ENCODE peak calls at places on chromosomes 2 and 18, in seven cellular contexts. G is suprapubic skin, R is heart left ventricle, M is tibial artery, T is activated T-helper 1 cell treated with Interleukin-2 at 50 U/mL for 16 hours, B is caudate nucleus, D is NCI-H460. Y is an unnamed sample.

GRCh38 chr2:109244750-109245382 is 115.9 kb downstream of the SH3RF3 start:
- DNase-seq in G (peak), R (no peak), M (no peak), T (no peak), B (no peak), D (no peak), Y (no peak)

GRCh38 chr2:191783416-191783815 is 63.5 kb downstream of the CAVIN2 start:
- DNase-seq in G (no peak), R (no peak), M (no peak), T (no peak), B (no peak), D (no peak), Y (no peak)

GRCh38 chr18:80196528-80197320 is 50.6 kb downstream of the PARD6G start:
- DNase-seq in G (no peak), R (no peak), M (no peak), T (no peak), B (no peak), D (no peak), Y (no peak)

GRCh38 chr2:100588071-100588786 is 25.4 kb downstream of the PDCL3 start:
- DNase-seq in G (peak), R (no peak), M (no peak), T (no peak), B (no peak), D (peak), Y (peak)

GRCh38 chr2:30935795-30936194 is 128.5 kb upstream of the CAPN13 start:
- DNase-seq in G (no peak), R (no peak), M (no peak), T (no peak), B (no peak), D (no peak), Y (no peak)

GRCh38 chr2:121177905-121178304 is 107.1 kb downstream of the TFCP2L1 start:
- DNase-seq in G (peak), R (no peak), M (no peak), T (no peak), B (no peak), D (no peak), Y (no peak)

GRCh38 chr2:222907790-222908431 is 47.1 kb downstream of the ACSL3 start:
- DNase-seq in G (no peak), R (no peak), M (no peak), T (no peak), B (no peak), D (no peak), Y (no peak)

GRCh38 chr2:43178602-43179542 is 47.5 kb downstream of the ZFP36L2 start:
- DNase-seq in G (peak), R (peak), M (peak), T (peak), B (no peak), D (peak), Y (peak)

GRCh38 chr2:147792966-147793617 is 51.7 kb upstream of the ACVR2A start:
- DNase-seq in G (no peak), R (no peak), M (no peak), T (no peak), B (no peak), D (no peak), Y (no peak)

GRCh38 chr2:101625387-101625786 is 72.1 kb upstream of the MAP4K4 start:
- DNase-seq in G (no peak), R (no peak), M (no peak), T (no peak), B (no peak), D (no peak), Y (no peak)

GRCh38 chr2:150125708-150126107 is 361.8 kb downstream of the RND3 start:
- DNase-seq in G (no peak), R (no peak), M (no peak), T (no peak), B (no peak), D (peak), Y (peak)

GRCh38 chr2:696999-697627 is 19.9 kb upstream of the TMEM18 start:
- DNase-seq in G (no peak), R (no peak), M (no peak), T (no peak), B (no peak), D (no peak), Y (no peak)

GRCh38 chr18:55416791-55417190 is 171.2 kb downstream of the TCF4 start:
- DNase-seq in G (no peak), R (no peak), M (no peak), T (no peak), B (no peak), D (no peak), Y (no peak)

GRCh38 chr2:46632349-46632748 is 153.0 kb downstream of the TMEM247 start:
- DNase-seq in G (no peak), R (no peak), M (no peak), T (no peak), B (no peak), D (peak), Y (peak)

GRCh38 chr2:239150125-239151011 is 250.5 kb downstream of the HDAC4 start:
- DNase-seq in G (peak), R (peak), M (no peak), T (peak), B (no peak), D (no peak), Y (no peak)

GRCh38 chr2:176535480-176536113 is 266.4 kb downstream of the MTX2 start:
- DNase-seq in G (no peak), R (no peak), M (no peak), T (no peak), B (no peak), D (no peak), Y (no peak)

GRCh38 chr18:22838221-22838620 is 94.9 kb upstream of the RBBP8 start:
- DNase-seq in G (no peak), R (no peak), M (no peak), T (no peak), B (no peak), D (no peak), Y (no peak)

GRCh38 chr2:216635701-216636541 is 2.7 kb downstream of the IGFBP2 start:
- DNase-seq in G (no peak), R (peak), M (no peak), T (no peak), B (no peak), D (no peak), Y (no peak)

GRCh38 chr2:181586569-181587076 is 70.3 kb downstream of the CERKL start:
- DNase-seq in G (no peak), R (no peak), M (no peak), T (no peak), B (no peak), D (no peak), Y (peak)

GRCh38 chr2:105688946-105689345 is 55.8 kb upstream of the NCK2 start:
- DNase-seq in G (no peak), R (no peak), M (no peak), T (no peak), B (no peak), D (no peak), Y (no peak)

GRCh38 chr2:55408946-55409868 is 10.4 kb downstream of the CCDC88A start:
- DNase-seq in G (no peak), R (no peak), M (no peak), T (no peak), B (no peak), D (no peak), Y (no peak)

GRCh38 chr18:58208207-58208944 is 164.3 kb downstream of the NEDD4L start:
- DNase-seq in G (no peak), R (no peak), M (no peak), T (no peak), B (no peak), D (no peak), Y (no peak)

GRCh38 chr2:234881413-234882241 is 70.2 kb upstream of the SH3BP4 start:
- DNase-seq in G (peak), R (peak), M (peak), T (no peak), B (peak), D (peak), Y (peak)

GRCh38 chr2:229407170-229407569 is 136.1 kb upstream of the PID1 start:
- DNase-seq in G (peak), R (peak), M (peak), T (no peak), B (no peak), D (peak), Y (peak)

GRCh38 chr2:191845248-191845715 is 1.6 kb downstream of the CAVIN2 start:
- DNase-seq in G (no peak), R (peak), M (no peak), T (no peak), B (no peak), D (peak), Y (no peak)

GRCh38 chr2:58918138-58918537 is 677.0 kb upstream of the FANCL start:
- DNase-seq in G (no peak), R (no peak), M (no peak), T (no peak), B (no peak), D (no peak), Y (no peak)

GRCh38 chr2:151544449-151544848 is 134.7 kb downstream of the RIF1 start:
- DNase-seq in G (no peak), R (no peak), M (no peak), T (no peak), B (peak), D (no peak), Y (no peak)

GRCh38 chr2:138090330-138090729 is 126.1 kb downstream of the HNMT start:
- DNase-seq in G (no peak), R (no peak), M (no peak), T (no peak), B (no peak), D (peak), Y (no peak)

GRCh38 chr2:158907926-158908462 is 60.4 kb upstream of the TANC1 start:
- DNase-seq in G (no peak), R (no peak), M (no peak), T (no peak), B (no peak), D (no peak), Y (no peak)

GRCh38 chr2:213691351-213691750 is 407.1 kb downstream of the SPAG16 start:
- DNase-seq in G (no peak), R (no peak), M (no peak), T (no peak), B (no peak), D (no peak), Y (no peak)

GRCh38 chr2:63537306-63537705 is 51.0 kb downstream of the WDPCP start:
- DNase-seq in G (no peak), R (no peak), M (no peak), T (no peak), B (no peak), D (no peak), Y (no peak)

GRCh38 chr2:61538920-61539559 is 884 bp upstream of the XPO1 start:
- DNase-seq in G (no peak), R (no peak), M (peak), T (peak), B (peak), D (peak), Y (no peak)

GRCh38 chr18:6719098-6719913 is 10.2 kb upstream of the ARHGAP28 start:
- DNase-seq in G (no peak), R (no peak), M (no peak), T (no peak), B (no peak), D (no peak), Y (no peak)

GRCh38 chr18:73859998-73860397 is 287.6 kb downstream of the FBXO15 start:
- DNase-seq in G (no peak), R (no peak), M (no peak), T (no peak), B (no peak), D (no peak), Y (no peak)

GRCh38 chr2:241867776-241868420 is 1.6 kb upstream of the RTP5 start:
- DNase-seq in G (no peak), R (peak), M (no peak), T (no peak), B (no peak), D (no peak), Y (no peak)

GRCh38 chr2:176122633-176123482 is at the start of gene HOXD9:
- DNase-seq in G (no peak), R (no peak), M (no peak), T (no peak), B (no peak), D (no peak), Y (no peak)

GRCh38 chr2:121605820-121606733 is 43.2 kb downstream of the CLASP1 start:
- DNase-seq in G (no peak), R (no peak), M (no peak), T (no peak), B (no peak), D (no peak), Y (no peak)

Y was measured in A549.